ENCODE peak calls at places on chromosomes 12 and 14, in eight cellular contexts. I is esophagus mucosa; X is activated CD4-positive, alpha-beta T cell treated with anti-CD3 and anti-CD28 coated beads for 36 hours; C is activated CD8-positive, alpha-beta T cell treated with anti-CD3 and anti-CD28 coated beads for 36 hours; Q is activated naive CD4-positive, alpha-beta T cell treated with anti-CD3 and anti-CD28 coated beads, Interleukin-2, amount 50 U/mL, for 72 hours; T is RWPE2; Y is upper lobe of right lung; F is thoracic aorta. A is an unnamed sample.

GRCh38 chr14:87687338-87687876 is 305.6 kb downstream of the GALC start:
- ATAC-seq in Q (no peak), Y (no peak), I (no peak), X (no peak), C (no peak), F (no peak), T (no peak), A (no peak)

GRCh38 chr14:69014829-69015259 is 35.7 kb upstream of the ACTN1 start:
- ATAC-seq in I (peak; percentile 45), C (no peak), Q (no peak), Y (peak; percentile 4), F (no peak), X (no peak), T (no peak), A (no peak)

GRCh38 chr12:62196146-62196545 is 64.1 kb upstream of the USP15 start:
- ATAC-seq in C (no peak), I (no peak), Q (no peak), F (no peak), X (no peak), Y (no peak), T (no peak), A (no peak)

GRCh38 chr14:56796259-56796658 is 14.0 kb downstream of the OTX2 start:
- ATAC-seq in Y (no peak), Q (no peak), I (no peak), F (no peak), C (no peak), T (no peak), X (no peak), A (no peak)

GRCh38 chr12:113762849-113763816 is 203.0 kb downstream of the RBM19 start:
- ATAC-seq in Q (no peak), C (no peak), X (no peak), F (no peak), I (no peak), Y (no peak), T (no peak), A (no peak)

GRCh38 chr14:51395361-51395849 is 155.4 kb downstream of the TMX1 start:
- ATAC-seq in C (no peak), Q (no peak), Y (peak; percentile 56), T (peak; percentile 70), F (no peak), I (peak; percentile 68), X (no peak), A (no peak)

GRCh38 chr14:61280092-61280525 is 1.0 kb downstream of the TMEM30B start:
- ATAC-seq in C (peak; percentile 49), Y (no peak), T (peak; percentile 7), I (peak; percentile 24), Q (peak; percentile 48), X (peak; percentile 42), F (no peak), A (peak; percentile 40)

GRCh38 chr12:26748741-26749431 is 84.1 kb downstream of the ITPR2 start:
- ATAC-seq in C (peak; percentile 70), F (no peak), T (peak; percentile 67), I (no peak), Q (peak; percentile 78), Y (no peak), X (peak; percentile 70), A (peak; percentile 82)

GRCh38 chr14:75084513-75084912 is 15.1 kb downstream of the ZC2HC1C start:
- ATAC-seq in X (no peak), I (peak; percentile 79), Q (no peak), T (peak; percentile 78), Y (peak; percentile 26), F (no peak), C (no peak), A (no peak)

GRCh38 chr12:7374423-7375144 is 69.4 kb downstream of the CD163L1 start:
- ATAC-seq in C (peak; percentile 51), F (no peak), Y (peak; percentile 86), Q (no peak), I (no peak), X (no peak), T (peak; percentile 36), A (no peak)

GRCh38 chr12:109462868-109463692 is 14.0 kb downstream of the KCTD10 start:
- ATAC-seq in X (peak; percentile 78), T (peak; percentile 76), Q (peak; percentile 76), I (peak; percentile 49), F (peak; percentile 77), C (peak; percentile 49), Y (peak; percentile 59), A (no peak)

GRCh38 chr12:69966409-69966808 is 141.4 kb downstream of the MYRFL start:
- ATAC-seq in X (no peak), F (peak; percentile 41), Q (no peak), I (peak; percentile 98), C (no peak), Y (no peak), T (peak; percentile 95), A (no peak)

GRCh38 chr12:42482820-42483533 is 106.6 kb downstream of the PRICKLE1 start:
- ATAC-seq in F (peak; percentile 51), Y (peak; percentile 92), C (peak; percentile 86), Q (peak; percentile 94), I (peak; percentile 82), T (peak; percentile 88), X (peak; percentile 78), A (peak; percentile 74)

GRCh38 chr12:102862486-102862885 is 54.6 kb downstream of the PAH start:
- ATAC-seq in Q (no peak), I (no peak), C (no peak), F (no peak), X (no peak), T (no peak), Y (no peak), A (no peak)

GRCh38 chr12:9646794-9647622 is 22.5 kb upstream of the CLEC2D start:
- ATAC-seq in I (no peak), T (no peak), C (no peak), F (no peak), Q (no peak), X (no peak), Y (no peak), A (no peak)

GRCh38 chr14:32998433-32998832 is 59.8 kb downstream of the NPAS3 start:
- ATAC-seq in F (no peak), Y (no peak), I (no peak), C (no peak), T (peak; percentile 56), Q (no peak), X (no peak), A (no peak)

GRCh38 chr14:65310568-65310967 is 102.0 kb upstream of the FUT8 start:
- ATAC-seq in X (no peak), Y (no peak), I (no peak), F (no peak), Q (no peak), T (no peak), C (no peak), A (no peak)

GRCh38 chr12:11822071-11822818 is 172.8 kb downstream of the ETV6 start:
- ATAC-seq in Q (peak; percentile 58), C (peak; percentile 56), I (no peak), Y (peak; percentile 13), F (no peak), X (peak; percentile 56), T (no peak), A (peak; percentile 58)

GRCh38 chr14:35988550-35988949 is 162.4 kb downstream of the BRMS1L start:
- ATAC-seq in X (no peak), Q (no peak), C (no peak), Y (no peak), T (no peak), F (no peak), I (no peak), A (no peak)

GRCh38 chr12:108832208-108832607 is 25.2 kb downstream of the SSH1 start:
- ATAC-seq in F (no peak), T (no peak), C (no peak), X (no peak), Q (no peak), Y (no peak), I (no peak), A (no peak)

GRCh38 chr14:35299708-35300107 is 7.5 kb downstream of the PSMA6 start:
- ATAC-seq in I (no peak), F (no peak), X (peak; percentile 44), C (peak; percentile 14), Q (peak; percentile 23), Y (no peak), T (peak; percentile 81), A (no peak)

GRCh38 chr12:123268850-123269249 is 2.8 kb downstream of the CDK2AP1 start:
- ATAC-seq in Q (no peak), X (no peak), T (no peak), I (no peak), C (no peak), F (no peak), Y (no peak), A (no peak)

GRCh38 chr12:124940143-124940392 is 25.6 kb upstream of the UBC start:
- ATAC-seq in X (no peak), Y (peak; percentile 0), I (peak; percentile 5), F (no peak), T (no peak), Q (peak; percentile 29), C (no peak), A (no peak)

GRCh38 chr12:131901431-131902331 is 7.3 kb downstream of the ULK1 start:
- ATAC-seq in T (peak; percentile 72), C (no peak), F (no peak), X (no peak), Y (peak; percentile 45), Q (no peak), I (no peak), A (no peak)

GRCh38 chr12:46364300-46364696 is 8.3 kb downstream of the SLC38A2 start:
- ATAC-seq in X (no peak), C (no peak), F (no peak), T (no peak), I (no peak), Y (no peak), Q (no peak), A (no peak)

GRCh38 chr12:104414581-104415305 is 42.0 kb upstream of the CHST11 start:
- ATAC-seq in F (no peak), T (no peak), Q (no peak), X (no peak), I (no peak), C (no peak), Y (no peak), A (no peak)

GRCh38 chr14:75040497-75040896 is 10.8 kb downstream of the MLH3 start:
- ATAC-seq in Q (no peak), I (no peak), F (no peak), X (no peak), T (no peak), C (no peak), Y (no peak), A (no peak)

GRCh38 chr14:21965042-21965441 is 291.4 kb upstream of the OR4E1 start:
- ATAC-seq in Q (peak; percentile 95), X (peak; percentile 96), T (no peak), Y (no peak), I (no peak), C (peak; percentile 96), F (no peak), A (peak; percentile 76)

GRCh38 chr14:60839657-60840056 is 105.1 kb downstream of the MNAT1 start:
- ATAC-seq in C (no peak), X (no peak), T (no peak), I (no peak), F (no peak), Q (no peak), Y (peak; percentile 37), A (no peak)

GRCh38 chr14:73133795-73134194 is 2.5 kb upstream of the PSEN1 start:
- ATAC-seq in C (no peak), X (no peak), Q (no peak), I (no peak), Y (no peak), T (no peak), F (no peak), A (no peak)

GRCh38 chr12:20514598-20514997 is 146.3 kb downstream of the PDE3A start:
- ATAC-seq in Y (no peak), Q (no peak), X (no peak), I (no peak), T (no peak), F (no peak), C (no peak), A (no peak)

A was measured in activated CD4-positive, CD25-positive, alpha-beta regulatory T cell treated with anti-CD3 and anti-CD28 coated beads, Interleukin-2, amount 50 U/mL, for 24 hours.